ENCODE peak calls at places on chromosomes 16 and 17, in ten cellular contexts. C is suprapubic skin, A is transverse colon, J is GM12878, K is esophagus muscularis mucosa, Y is SK-N-SH, B is sigmoid colon, R is H1, M is stomach, F is K562. E is an unnamed sample.

GRCh38 chr16:19785512-19786130 is 67.5 kb downstream of the IQCK start:
- DNase-seq in C (no peak), K (no peak), R (no peak), F (no peak), M (no peak), J (no peak), Y (no peak), A (no peak), B (no peak), E (no peak)

GRCh38 chr16:75238853-75239371 is 12.5 kb downstream of the BCAR1 start:
- DNase-seq in F (no peak), R (no peak), K (no peak), B (no peak), M (no peak), J (no peak), A (no peak), C (no peak), Y (peak; percentile 54), E (no peak)

GRCh38 chr16:11992594-11993524 is 16.3 kb downstream of the SNX29 start:
- DNase-seq in R (no peak), F (no peak), B (no peak), K (no peak), C (no peak), Y (no peak), A (no peak), J (no peak), M (no peak), E (no peak)

GRCh38 chr16:2171601-2172178 is 16.1 kb downstream of the TRAF7 start:
- DNase-seq in K (no peak), C (no peak), Y (no peak), B (no peak), M (no peak), F (no peak), A (no peak), R (no peak), J (no peak), E (peak; percentile 74)

GRCh38 chr17:234163-235047 is 53.0 kb upstream of the DOC2B start:
- DNase-seq in B (peak; percentile 60), Y (no peak), M (no peak), J (no peak), F (no peak), K (no peak), A (peak; percentile 21), C (peak; percentile 54), R (peak; percentile 48), E (no peak)

GRCh38 chr17:8019665-8020064 is 17.2 kb downstream of the GUCY2D start:
- DNase-seq in M (peak; percentile 62), Y (no peak), A (no peak), B (peak; percentile 60), F (no peak), R (no peak), C (no peak), J (no peak), K (no peak), E (peak; percentile 90)

GRCh38 chr17:34207572-34207971 is 47.5 kb upstream of the CCL2 start:
- DNase-seq in C (no peak), F (no peak), Y (no peak), B (no peak), J (no peak), M (no peak), K (no peak), R (no peak), A (no peak), E (no peak)

GRCh38 chr17:55731586-55732250 is 9.1 kb upstream of the TMEM100 start:
- DNase-seq in R (no peak), K (no peak), M (no peak), Y (no peak), F (no peak), B (peak; percentile 91), C (peak; percentile 81), A (peak; percentile 24), J (no peak), E (no peak)

GRCh38 chr16:67022531-67023214 is 6.3 kb upstream of the CBFB start:
- DNase-seq in C (no peak), F (no peak), K (no peak), M (peak; percentile 26), R (no peak), A (no peak), J (no peak), Y (no peak), B (no peak), E (no peak)

GRCh38 chr17:77836557-77837041 is 121.9 kb upstream of the TNRC6C start:
- DNase-seq in K (no peak), A (no peak), Y (no peak), B (peak; percentile 27), J (no peak), R (no peak), F (no peak), M (no peak), C (no peak), E (peak; percentile 39)

GRCh38 chr17:78499715-78500540 is 77.3 kb downstream of the DNAH17 start:
- DNase-seq in C (no peak), A (no peak), Y (no peak), F (no peak), B (no peak), R (no peak), K (no peak), J (no peak), M (no peak), E (no peak)

GRCh38 chr17:18182978-18183333 is 672 bp upstream of the ALKBH5 start:
- DNase-seq in B (peak; percentile 92), F (peak; percentile 64), C (peak; percentile 93), J (no peak), K (peak; percentile 96), A (peak; percentile 82), Y (peak; percentile 83), R (peak; percentile 81), M (peak; percentile 78), E (peak; percentile 80)

GRCh38 chr16:85178006-85178591 is 65.8 kb upstream of the CIBAR2 start:
- DNase-seq in C (no peak), M (no peak), J (no peak), Y (no peak), K (no peak), F (no peak), B (no peak), A (no peak), R (no peak), E (no peak)

GRCh38 chr16:49987381-49987780 is 37.6 kb upstream of the CNEP1R1 start:
- DNase-seq in R (no peak), J (no peak), Y (no peak), F (no peak), A (no peak), B (no peak), C (no peak), K (no peak), M (no peak), E (no peak)

DNA sequence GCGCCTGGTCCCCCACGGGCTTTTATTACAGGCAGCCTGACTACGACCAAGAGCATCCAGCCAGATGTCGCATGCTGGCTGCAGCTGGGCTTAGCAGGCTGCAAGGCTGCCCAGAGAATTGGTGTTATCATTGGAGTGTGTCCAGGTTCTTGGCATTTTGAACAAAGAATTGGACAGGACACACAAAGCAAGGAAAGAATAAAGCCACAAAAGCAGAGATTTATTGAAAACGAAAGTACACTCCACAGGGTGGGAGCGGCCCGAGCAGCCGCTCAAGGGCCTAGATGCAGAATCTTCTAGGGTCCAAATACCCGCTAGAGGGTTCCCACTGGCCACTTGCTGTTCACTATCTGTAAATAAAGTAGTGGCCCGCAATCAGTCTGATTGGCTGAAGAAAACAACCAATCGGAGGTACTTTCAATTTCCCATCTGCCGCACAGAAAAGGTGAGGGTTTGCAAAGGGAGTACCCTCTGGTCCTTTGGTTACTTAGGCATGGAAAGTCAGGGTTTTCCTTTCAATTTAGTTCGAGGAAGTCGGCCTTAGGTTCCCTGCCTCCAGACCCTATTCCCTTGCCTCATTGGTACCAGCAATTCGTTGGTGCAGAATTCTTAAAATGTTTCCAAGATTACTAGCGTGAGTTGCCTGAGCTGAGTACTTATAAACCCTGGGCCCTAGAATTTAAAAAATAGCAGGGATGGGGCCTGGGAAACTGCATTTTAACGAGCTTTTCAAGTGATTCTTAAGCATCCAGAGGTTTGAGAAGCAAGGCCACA is 38.5 kb upstream of the CNEP1R1 start:
- DNase-seq in Y (peak; percentile 16), B (no peak), A (no peak), R (no peak), M (peak; percentile 27), F (no peak), K (no peak), C (no peak), J (no peak), E (no peak)
- TF ChIP-seq POLR2AphosphoS5 in Y (no peak), B (no peak), A (no peak), R (no peak), M (no peak), F (no peak), K (no peak), C (no peak), J (no peak), E (no peak)

GRCh38 chr16:23223368-23223767 is 40.8 kb downstream of the SCNN1G start:
- DNase-seq in J (no peak), C (no peak), K (no peak), R (no peak), A (no peak), F (no peak), M (no peak), Y (no peak), B (no peak), E (no peak)
- TF ChIP-seq EP300 in J (no peak), C (no peak), K (no peak), R (no peak), A (no peak), F (no peak), M (no peak), Y (no peak), B (no peak), E (no peak)

DNA sequence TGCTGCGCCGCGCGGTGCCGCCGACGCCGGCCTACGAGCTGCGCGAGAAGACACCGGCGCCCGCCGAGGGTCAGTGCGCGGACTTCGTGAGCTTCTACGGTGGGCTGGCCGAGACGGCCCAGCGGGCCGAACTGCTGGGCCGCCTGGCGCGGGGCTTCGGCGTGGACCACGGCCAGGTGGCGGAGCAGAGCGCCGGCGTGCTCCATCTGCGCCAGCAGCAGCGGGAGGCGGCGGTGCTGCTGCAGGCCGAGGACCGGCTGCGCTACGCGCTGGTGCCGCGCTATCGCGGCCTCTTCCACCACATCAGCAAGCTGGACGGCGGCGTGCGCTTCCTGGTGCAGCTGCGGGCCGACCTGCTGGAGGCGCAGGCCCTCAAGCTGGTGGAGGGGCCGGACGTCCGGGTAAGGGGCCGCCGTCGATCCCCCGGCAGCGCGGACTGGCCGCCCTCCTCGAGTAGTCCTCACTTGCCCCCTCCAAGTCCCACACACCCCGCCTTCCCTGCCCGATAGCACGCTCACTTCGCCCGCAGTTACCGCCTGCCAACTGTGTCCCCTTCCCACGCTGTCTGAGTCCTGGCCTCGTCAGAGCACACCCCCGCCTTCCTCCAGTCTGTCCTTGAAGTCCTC is 470 bp downstream of the MLYCD start:
- DNase-seq in M (peak; percentile 61), A (peak; percentile 67), R (peak; percentile 76), Y (peak; percentile 78), F (peak; percentile 71), B (peak; percentile 77), C (peak; percentile 75), J (no peak), K (no peak), E (peak; percentile 91)
- H3K4me3 ChIP-seq in M (peak overlapping the region; percentile 74), A (peak overlapping the region; percentile 64), R (peak overlapping the region; percentile 72), Y (peak overlapping the region; percentile 81), F (peak overlapping the region; percentile 69), B (peak overlapping the region; percentile 83), C (peak overlapping the region; percentile 94), J (peak overlapping the region; percentile 73), K (peak overlapping the region; percentile 92), E (peak overlapping the region; percentile 93)

DNA sequence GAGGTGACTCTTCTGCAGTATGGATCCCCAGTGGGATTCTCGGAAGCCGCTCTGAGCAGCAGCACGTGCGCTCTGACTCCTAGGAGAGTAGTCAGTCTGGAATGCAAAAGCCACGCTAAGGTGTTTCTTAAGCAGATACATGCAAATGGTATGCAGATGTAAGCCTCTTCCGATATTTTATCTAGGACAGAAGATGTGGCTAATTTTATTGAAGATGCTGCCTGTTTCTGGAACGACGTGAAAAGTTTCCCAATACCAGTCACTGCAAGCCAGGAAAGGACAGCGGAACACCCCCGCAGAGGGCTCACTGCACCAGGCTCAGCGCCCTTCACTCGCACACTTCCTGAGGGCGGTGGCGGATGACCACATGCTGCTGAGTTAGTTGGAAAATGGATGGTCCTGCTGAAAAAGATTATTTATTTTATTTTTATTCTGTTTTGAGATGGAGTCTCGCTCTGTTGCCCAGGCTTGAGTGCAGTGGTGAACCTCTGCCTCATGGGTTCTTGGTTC is 10.1 kb downstream of the FADS6 start:
- DNase-seq in Y (no peak), R (no peak), A (no peak), C (no peak), F (no peak), B (no peak), J (no peak), M (no peak), K (no peak), E (no peak)
- TF ChIP-seq POLR2AphosphoS5 in Y (no peak), R (no peak), A (no peak), C (no peak), F (no peak), B (no peak), J (no peak), M (no peak), K (no peak), E (no peak)

E was measured in upper lobe of left lung.